ENCODE peak calls at places on chromosomes 7 and 10, in four cellular contexts. G is spleen, N is transverse colon, A is MM.1S. X is an unnamed sample. For H3K4me1 and H3K9me3, the result is how much of the 10 kb centered on the place peaks cover.

GRCh38 chr10:3033925-3034324 is 33.4 kb upstream of the PFKP start:
- DNase-seq in G (no peak), A (no peak), N (no peak), X (no peak)

GRCh38 chr10:79400567-79401004 is 44.8 kb downstream of the ZCCHC24 start:
- DNase-seq in N (peak), A (peak), G (peak), X (no peak)

GRCh38 chr10:5045095-5045494 is 41.4 kb upstream of the AKR1C2 start:
- DNase-seq in A (no peak), N (no peak), G (no peak), X (no peak)

GRCh38 chr10:19819419-19820033 is 3.3 kb downstream of the PLXDC2 start:
- DNase-seq in A (peak), N (peak), G (no peak), X (peak)

GRCh38 chr10:121595806-121596667 is 2.2 kb downstream of the FGFR2 start:
- DNase-seq in A (no peak), G (no peak), N (no peak), X (no peak)

GRCh38 chr7:43905954-43906326 is 456 bp downstream of the URGCP start:
- DNase-seq in N (peak), A (peak), G (peak), X (peak)

GRCh38 chr10:29023678-29024077 is 265.2 kb upstream of the LYZL1 start:
- DNase-seq in N (no peak), A (no peak), G (no peak), X (no peak)

GRCh38 chr7:151752816-151753600 is 123.9 kb downstream of the PRKAG2 start:
- DNase-seq in G (no peak), N (no peak), A (no peak), X (no peak)

GRCh38 chr10:79159141-79159619 is 90.4 kb downstream of the ZMIZ1 start:
- DNase-seq in A (no peak), G (no peak), N (no peak), X (no peak)

GRCh38 chr10:102918817-102919236 is 733 bp downstream of the CNNM2 start:
- DNase-seq in A (no peak), G (peak), N (peak), X (peak)

DNA sequence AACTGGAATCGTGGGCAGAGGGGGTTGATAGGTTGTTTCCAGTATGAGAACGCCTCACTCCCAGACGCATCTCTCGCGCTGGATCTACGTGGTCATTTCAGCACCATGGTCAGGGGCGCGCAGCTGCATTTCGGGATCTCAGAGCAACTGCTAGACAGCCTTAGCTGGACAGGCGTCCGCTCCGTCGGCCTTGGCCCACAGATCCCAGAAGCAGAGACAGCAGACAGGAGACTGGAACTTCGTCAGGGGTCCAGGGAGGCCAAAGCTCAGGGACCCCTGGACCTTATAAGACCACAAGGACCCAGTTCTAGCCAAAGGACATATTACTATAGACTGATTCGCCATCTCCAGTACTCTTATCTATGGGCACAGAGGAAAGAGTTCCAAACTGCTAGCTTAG is 5.3 kb downstream of the NEUROG3 start:
- DNase-seq in G (no peak), A (peak), N (peak), X (no peak)
- H3K4me3 ChIP-seq in G (no peak), A (no peak), N (no peak), X (no peak)

GRCh38 chr7:107224858-107225257 is 56.1 kb downstream of the HBP1 start:
- DNase-seq in A (no peak), G (no peak), N (no peak), X (peak)
- H3K4me1 ChIP-seq in A (under half), G (under half), N (under half), X (under half)

GRCh38 chr10:80498833-80499671 is 38.6 kb upstream of the SH2D4B start:
- DNase-seq in N (peak), A (no peak), G (peak), X (peak)
- H3K9me3 ChIP-seq in N (under half), A (under half), G (under half), X (under half)

GRCh38 chr7:141300816-141301215 is 227.0 kb downstream of the TMEM178B start:
- DNase-seq in G (no peak), N (no peak), A (no peak), X (no peak)

GRCh38 chr7:141304291-141304690 is 230.4 kb downstream of the TMEM178B start:
- DNase-seq in A (no peak), N (no peak), G (no peak), X (no peak)

GRCh38 chr7:141302617-141303016 is 228.8 kb downstream of the TMEM178B start:
- DNase-seq in N (no peak), A (no peak), G (no peak), X (no peak)

DNA sequence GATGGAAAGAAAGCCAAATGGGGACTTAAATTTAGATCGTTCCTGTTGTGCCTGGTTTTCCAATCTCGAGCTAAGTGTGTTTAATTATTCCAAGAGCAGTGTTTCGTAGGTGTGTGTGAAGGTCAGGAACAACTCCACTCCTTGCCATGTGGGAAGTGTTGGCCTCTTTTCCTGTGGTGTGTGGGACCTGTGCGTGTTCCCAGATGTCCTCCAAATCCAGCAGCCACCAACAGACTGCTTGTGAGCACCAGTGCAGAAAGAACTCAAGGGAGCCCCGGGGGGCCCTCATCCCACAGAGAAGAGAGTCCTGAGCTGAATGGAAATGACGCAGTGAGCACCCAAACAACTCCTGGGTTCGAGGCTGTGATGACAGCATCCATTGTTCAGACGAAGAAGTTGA is 227.7 kb downstream of the TMEM178B start:
- DNase-seq in G (no peak), N (no peak), A (no peak), X (no peak)
- H3K4me3 ChIP-seq in G (no peak), N (no peak), A (no peak), X (no peak)

DNA sequence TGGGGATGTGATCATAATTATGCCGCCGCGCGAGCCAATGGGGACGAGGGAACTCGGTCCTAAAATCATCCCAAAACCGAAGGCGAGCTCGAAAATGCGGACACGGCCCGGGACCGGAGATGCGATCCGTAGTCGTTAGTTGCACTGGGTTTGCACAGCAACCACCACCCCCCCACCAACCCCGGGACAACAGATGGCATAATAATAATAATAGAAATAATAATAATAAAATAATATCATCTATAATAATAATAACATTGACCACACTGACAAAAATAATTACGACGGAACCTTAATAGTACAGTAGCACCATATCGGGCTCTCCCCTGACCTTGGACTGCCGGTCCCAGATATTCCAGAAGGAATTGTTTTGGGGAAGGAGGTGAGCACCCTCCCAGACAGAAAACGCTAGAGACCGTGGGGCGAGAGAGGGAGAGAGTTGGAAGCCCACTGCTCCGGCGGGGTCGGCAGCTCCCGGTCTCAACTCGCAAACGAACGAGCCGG is 1.1 kb upstream of the EMX2 start:
- DNase-seq in A (no peak), G (no peak), N (no peak), X (no peak)
- H3K4me1 ChIP-seq in A (under half), G (half or more), N (under half), X (under half)

DNA sequence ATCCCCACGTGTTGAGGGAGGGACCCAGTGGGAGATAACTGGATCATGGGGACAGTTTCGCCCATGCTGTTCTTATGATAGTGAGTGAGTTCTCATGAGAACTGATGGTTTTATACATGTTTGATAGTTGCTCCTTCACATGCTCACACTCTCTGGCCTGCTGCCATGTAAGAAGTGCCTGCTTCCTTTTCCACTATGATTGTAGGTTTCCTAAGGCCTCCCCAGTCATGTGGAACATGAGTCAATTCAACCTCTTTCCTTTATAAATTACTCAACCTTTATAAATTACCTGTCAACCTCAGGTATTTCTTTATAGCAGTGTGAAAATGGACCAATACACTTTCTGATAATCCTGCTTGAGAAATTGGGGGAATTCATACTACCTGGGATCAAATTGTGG is 80.2 kb downstream of the ZNF37A start:
- DNase-seq in A (no peak), N (no peak), G (no peak), X (no peak)
- H3K9me3 ChIP-seq in A (under half), N (under half), G (under half), X (under half)